ENCODE peak calls at places on chromosomes 6 and 20, in eight cellular contexts. One of them, this sample, is unnamed.

GRCh38 chr6:36912583-36912982 is 26.8 kb downstream of the C6orf89 start:
- DNase-seq in GM23338: no peak
- DNase-seq in OCI-LY7: no peak
- DNase-seq in HCT116: no peak
- DNase-seq in PC-3: peak
- DNase-seq in GM23248: peak
- DNase-seq in neural progenitor cell: no peak
- DNase-seq in hepatocyte: peak
- DNase-seq in this sample: peak

GRCh38 chr6:25954756-25955155 is 7.8 kb upstream of the TRIM38 start:
- DNase-seq in GM23338: no peak
- DNase-seq in OCI-LY7: no peak
- DNase-seq in HCT116: no peak
- DNase-seq in PC-3: peak
- DNase-seq in GM23248: no peak
- DNase-seq in neural progenitor cell: no peak
- DNase-seq in hepatocyte: no peak
- DNase-seq in this sample: no peak

GRCh38 chr6:63527658-63528514 is 44.4 kb upstream of the LOC128125822 start:
- DNase-seq in GM23338: no peak
- DNase-seq in OCI-LY7: no peak
- DNase-seq in HCT116: peak
- DNase-seq in PC-3: peak
- DNase-seq in GM23248: peak
- DNase-seq in neural progenitor cell: no peak
- DNase-seq in hepatocyte: peak
- DNase-seq in this sample: no peak

GRCh38 chr6:84026721-84027164 is 6.8 kb upstream of the MRAP2 start:
- DNase-seq in GM23338: no peak
- DNase-seq in OCI-LY7: no peak
- DNase-seq in HCT116: no peak
- DNase-seq in PC-3: no peak
- DNase-seq in GM23248: peak
- DNase-seq in neural progenitor cell: no peak
- DNase-seq in hepatocyte: no peak
- DNase-seq in this sample: no peak

GRCh38 chr6:37624121-37624520 is 73.6 kb downstream of the MDGA1 start:
- DNase-seq in GM23338: no peak
- DNase-seq in OCI-LY7: no peak
- DNase-seq in HCT116: no peak
- DNase-seq in PC-3: peak
- DNase-seq in GM23248: no peak
- DNase-seq in neural progenitor cell: no peak
- DNase-seq in hepatocyte: no peak
- DNase-seq in this sample: no peak

GRCh38 chr6:168052291-168052891 is 26.6 kb downstream of the FRMD1 start:
- DNase-seq in GM23338: no peak
- DNase-seq in OCI-LY7: no peak
- DNase-seq in HCT116: no peak
- DNase-seq in PC-3: peak
- DNase-seq in GM23248: no peak
- DNase-seq in neural progenitor cell: no peak
- DNase-seq in hepatocyte: no peak
- DNase-seq in this sample: no peak

GRCh38 chr6:7249946-7250643 is 62.9 kb downstream of the SSR1 start:
- DNase-seq in GM23338: no peak
- DNase-seq in OCI-LY7: peak
- DNase-seq in HCT116: no peak
- DNase-seq in PC-3: peak
- DNase-seq in GM23248: peak
- DNase-seq in neural progenitor cell: no peak
- DNase-seq in hepatocyte: no peak
- DNase-seq in this sample: no peak

GRCh38 chr6:119598883-119599282 is 249.3 kb upstream of the MAN1A1 start:
- DNase-seq in GM23338: no peak
- DNase-seq in OCI-LY7: no peak
- DNase-seq in HCT116: no peak
- DNase-seq in PC-3: no peak
- DNase-seq in GM23248: no peak
- DNase-seq in neural progenitor cell: no peak
- DNase-seq in hepatocyte: no peak
- DNase-seq in this sample: no peak

GRCh38 chr6:49915035-49915434 is 48.7 kb upstream of the CRISP1 start:
- DNase-seq in GM23338: no peak
- DNase-seq in OCI-LY7: no peak
- DNase-seq in HCT116: no peak
- DNase-seq in PC-3: no peak
- DNase-seq in GM23248: no peak
- DNase-seq in neural progenitor cell: peak
- DNase-seq in hepatocyte: peak
- DNase-seq in this sample: no peak

GRCh38 chr6:104579464-104579863 is 280.3 kb downstream of the HACE1 start:
- DNase-seq in GM23338: peak
- DNase-seq in OCI-LY7: no peak
- DNase-seq in HCT116: no peak
- DNase-seq in PC-3: no peak
- DNase-seq in GM23248: no peak
- DNase-seq in neural progenitor cell: no peak
- DNase-seq in hepatocyte: no peak
- DNase-seq in this sample: no peak

GRCh38 chr6:24415753-24416152 is 13.0 kb downstream of the MRS2 start:
- DNase-seq in GM23338: no peak
- DNase-seq in OCI-LY7: no peak
- DNase-seq in HCT116: no peak
- DNase-seq in PC-3: no peak
- DNase-seq in GM23248: no peak
- DNase-seq in neural progenitor cell: no peak
- DNase-seq in hepatocyte: no peak
- DNase-seq in this sample: no peak

GRCh38 chr6:7261030-7261841 is 51.8 kb downstream of the SSR1 start:
- DNase-seq in GM23338: peak
- DNase-seq in OCI-LY7: no peak
- DNase-seq in HCT116: peak
- DNase-seq in PC-3: peak
- DNase-seq in GM23248: peak
- DNase-seq in neural progenitor cell: peak
- DNase-seq in hepatocyte: peak
- DNase-seq in this sample: peak

GRCh38 chr6:154974485-154975149 is 20.5 kb upstream of the TIAM2 start:
- DNase-seq in GM23338: peak
- DNase-seq in OCI-LY7: no peak
- DNase-seq in HCT116: no peak
- DNase-seq in PC-3: peak
- DNase-seq in GM23248: no peak
- DNase-seq in neural progenitor cell: no peak
- DNase-seq in hepatocyte: no peak
- DNase-seq in this sample: no peak

GRCh38 chr20:34491226-34491931 is 24.8 kb upstream of the DYNLRB1 start:
- DNase-seq in GM23338: no peak
- DNase-seq in OCI-LY7: no peak
- DNase-seq in HCT116: no peak
- DNase-seq in PC-3: no peak
- DNase-seq in GM23248: no peak
- DNase-seq in neural progenitor cell: no peak
- DNase-seq in hepatocyte: no peak
- DNase-seq in this sample: no peak

GRCh38 chr6:134358320-134358719 is 40.4 kb upstream of the SGK1 start:
- DNase-seq in GM23338: no peak
- DNase-seq in OCI-LY7: no peak
- DNase-seq in HCT116: no peak
- DNase-seq in PC-3: no peak
- DNase-seq in GM23248: peak
- DNase-seq in neural progenitor cell: no peak
- DNase-seq in hepatocyte: peak
- DNase-seq in this sample: no peak

GRCh38 chr6:13548500-13549210 is 25.7 kb upstream of the SIRT5 start:
- DNase-seq in GM23338: peak
- DNase-seq in OCI-LY7: no peak
- DNase-seq in HCT116: no peak
- DNase-seq in PC-3: no peak
- DNase-seq in GM23248: no peak
- DNase-seq in neural progenitor cell: no peak
- DNase-seq in hepatocyte: peak
- DNase-seq in this sample: no peak

GRCh38 chr6:166435574-166435973 is 52.8 kb upstream of the MPC1 start:
- DNase-seq in GM23338: no peak
- DNase-seq in OCI-LY7: no peak
- DNase-seq in HCT116: no peak
- DNase-seq in PC-3: no peak
- DNase-seq in GM23248: peak
- DNase-seq in neural progenitor cell: no peak
- DNase-seq in hepatocyte: no peak
- DNase-seq in this sample: no peak

GRCh38 chr6:20688710-20689500 is 154.6 kb downstream of the CDKAL1 start:
- DNase-seq in GM23338: no peak
- DNase-seq in OCI-LY7: no peak
- DNase-seq in HCT116: no peak
- DNase-seq in PC-3: peak
- DNase-seq in GM23248: peak
- DNase-seq in neural progenitor cell: no peak
- DNase-seq in hepatocyte: no peak
- DNase-seq in this sample: peak

DNA sequence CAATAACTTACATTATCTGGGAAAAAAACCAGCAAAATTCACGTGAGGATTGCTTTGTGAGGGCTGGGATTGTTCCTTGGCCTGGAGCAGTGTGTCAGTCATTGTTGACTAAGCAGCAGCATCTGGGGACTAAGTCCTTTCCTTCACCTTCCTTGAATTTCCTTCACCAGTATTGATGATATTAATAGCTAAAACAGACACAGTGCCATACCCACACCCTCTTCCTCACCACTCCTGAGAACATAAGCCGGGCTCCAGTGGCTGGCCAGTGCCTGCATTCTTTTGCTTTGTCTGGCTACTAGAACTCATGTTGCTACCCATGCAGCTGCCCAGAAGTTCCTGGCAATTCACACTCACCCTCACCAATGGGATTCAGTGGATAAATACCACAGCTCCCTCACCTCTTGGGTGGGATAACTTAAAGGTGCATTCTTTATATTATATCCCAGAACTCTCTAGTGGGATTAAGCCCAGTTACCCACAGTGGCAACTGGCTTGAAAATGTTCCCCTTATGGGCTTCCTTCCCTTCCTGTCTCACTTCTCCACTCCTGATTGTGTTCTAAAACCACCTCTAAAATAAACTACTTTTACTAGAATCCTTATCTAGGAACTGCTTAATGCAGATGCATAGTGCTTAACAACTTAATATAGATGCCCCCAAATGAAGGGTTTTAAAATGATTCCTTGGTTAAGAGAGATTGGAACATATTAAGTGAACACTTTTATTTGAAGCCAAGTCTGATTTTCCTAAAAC is 24.0 kb downstream of the PLCB1 start:
- DNase-seq in GM23338: no peak
- DNase-seq in OCI-LY7: no peak
- DNase-seq in HCT116: no peak
- DNase-seq in PC-3: peak
- DNase-seq in GM23248: peak
- DNase-seq in neural progenitor cell: no peak
- DNase-seq in hepatocyte: no peak
- DNase-seq in this sample: no peak
- TF ChIP-seq EZH2phosphoT487 in GM23338: no peak
- TF ChIP-seq EZH2phosphoT487 in OCI-LY7: no peak
- TF ChIP-seq EZH2phosphoT487 in HCT116: no peak
- TF ChIP-seq EZH2phosphoT487 in PC-3: no peak
- TF ChIP-seq EZH2phosphoT487 in GM23248: no peak
- TF ChIP-seq EZH2phosphoT487 in neural progenitor cell: no peak
- TF ChIP-seq EZH2phosphoT487 in hepatocyte: no peak
- TF ChIP-seq EZH2phosphoT487 in this sample: no peak

GRCh38 chr6:158014505-158015187 is 33.0 kb downstream of the SYNJ2 start:
- DNase-seq in GM23338: no peak
- DNase-seq in OCI-LY7: no peak
- DNase-seq in HCT116: no peak
- DNase-seq in PC-3: no peak
- DNase-seq in GM23248: peak
- DNase-seq in neural progenitor cell: no peak
- DNase-seq in hepatocyte: no peak
- DNase-seq in this sample: no peak
- TF ChIP-seq EZH2phosphoT487 in GM23338: no peak
- TF ChIP-seq EZH2phosphoT487 in OCI-LY7: no peak
- TF ChIP-seq EZH2phosphoT487 in HCT116: no peak
- TF ChIP-seq EZH2phosphoT487 in PC-3: no peak
- TF ChIP-seq EZH2phosphoT487 in GM23248: no peak
- TF ChIP-seq EZH2phosphoT487 in neural progenitor cell: no peak
- TF ChIP-seq EZH2phosphoT487 in hepatocyte: no peak
- TF ChIP-seq EZH2phosphoT487 in this sample: no peak

GRCh38 chr6:108438918-108439317 is 121.8 kb upstream of the FOXO3 start:
- DNase-seq in GM23338: no peak
- DNase-seq in OCI-LY7: no peak
- DNase-seq in HCT116: no peak
- DNase-seq in PC-3: no peak
- DNase-seq in GM23248: peak
- DNase-seq in neural progenitor cell: no peak
- DNase-seq in hepatocyte: no peak
- DNase-seq in this sample: no peak
- TF ChIP-seq EZH2phosphoT487 in GM23338: no peak
- TF ChIP-seq EZH2phosphoT487 in OCI-LY7: no peak
- TF ChIP-seq EZH2phosphoT487 in HCT116: no peak
- TF ChIP-seq EZH2phosphoT487 in PC-3: no peak
- TF ChIP-seq EZH2phosphoT487 in GM23248: no peak
- TF ChIP-seq EZH2phosphoT487 in neural progenitor cell: no peak
- TF ChIP-seq EZH2phosphoT487 in hepatocyte: no peak
- TF ChIP-seq EZH2phosphoT487 in this sample: no peak

GRCh38 chr20:32831982-32832381 is 12.2 kb downstream of the MAPRE1 start:
- DNase-seq in GM23338: no peak
- DNase-seq in OCI-LY7: no peak
- DNase-seq in HCT116: no peak
- DNase-seq in PC-3: no peak
- DNase-seq in GM23248: no peak
- DNase-seq in neural progenitor cell: no peak
- DNase-seq in hepatocyte: no peak
- DNase-seq in this sample: no peak

GRCh38 chr20:32832664-32833063 is 12.9 kb downstream of the MAPRE1 start:
- DNase-seq in GM23338: no peak
- DNase-seq in OCI-LY7: no peak
- DNase-seq in HCT116: no peak
- DNase-seq in PC-3: no peak
- DNase-seq in GM23248: no peak
- DNase-seq in neural progenitor cell: no peak
- DNase-seq in hepatocyte: no peak
- DNase-seq in this sample: no peak

GRCh38 chr20:32828029-32828666 is 8.4 kb downstream of the MAPRE1 start:
- DNase-seq in GM23338: no peak
- DNase-seq in OCI-LY7: no peak
- DNase-seq in HCT116: no peak
- DNase-seq in PC-3: peak
- DNase-seq in GM23248: peak
- DNase-seq in neural progenitor cell: no peak
- DNase-seq in hepatocyte: no peak
- DNase-seq in this sample: no peak

GRCh38 chr20:32829291-32830005 is 9.7 kb downstream of the MAPRE1 start:
- DNase-seq in GM23338: no peak
- DNase-seq in OCI-LY7: no peak
- DNase-seq in HCT116: no peak
- DNase-seq in PC-3: no peak
- DNase-seq in GM23248: peak
- DNase-seq in neural progenitor cell: no peak
- DNase-seq in hepatocyte: no peak
- DNase-seq in this sample: no peak

DNA sequence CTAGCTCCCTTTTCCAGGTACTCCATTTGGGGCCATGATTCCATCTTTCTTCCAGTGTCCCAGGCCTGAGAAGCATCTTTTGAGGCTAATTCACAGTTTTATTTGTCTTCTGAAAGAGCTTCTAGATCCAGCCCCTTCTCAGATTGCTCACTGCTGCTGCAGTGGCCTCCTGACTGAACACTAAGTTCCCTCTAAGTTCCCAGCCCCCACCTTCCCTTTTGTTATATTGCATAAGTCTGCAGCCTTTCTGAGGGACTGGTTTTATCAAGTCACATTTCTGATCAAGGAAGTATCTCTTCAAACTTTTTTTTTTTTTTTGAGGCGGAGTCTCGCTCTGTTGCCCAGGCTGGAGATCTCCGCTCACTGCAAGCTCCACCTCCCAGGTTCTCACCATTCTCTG is 10.7 kb downstream of the MAPRE1 start:
- DNase-seq in GM23338: no peak
- DNase-seq in OCI-LY7: no peak
- DNase-seq in HCT116: no peak
- DNase-seq in PC-3: no peak
- DNase-seq in GM23248: peak
- DNase-seq in neural progenitor cell: no peak
- DNase-seq in hepatocyte: peak
- DNase-seq in this sample: no peak
- TF ChIP-seq EZH2phosphoT487 in GM23338: no peak
- TF ChIP-seq EZH2phosphoT487 in OCI-LY7: no peak
- TF ChIP-seq EZH2phosphoT487 in HCT116: no peak
- TF ChIP-seq EZH2phosphoT487 in PC-3: no peak
- TF ChIP-seq EZH2phosphoT487 in GM23248: no peak
- TF ChIP-seq EZH2phosphoT487 in neural progenitor cell: no peak
- TF ChIP-seq EZH2phosphoT487 in hepatocyte: no peak
- TF ChIP-seq EZH2phosphoT487 in this sample: no peak